ENCODE peak calls at places on chromosomes 2 and 18, in ten cellular contexts. R, X, D, K, H, S, Y, L, B and J are unnamed samples.

GRCh38 chr2:213220967-213221603 is 63.2 kb upstream of the SPAG16 start:
- DNase-seq in R (no peak), X (no peak), D (no peak), K (no peak), H (no peak), S (no peak), Y (no peak), L (no peak), B (no peak), J (no peak)

GRCh38 chr2:226544581-226545210 is 254.9 kb downstream of the IRS1 start:
- DNase-seq in R (peak), X (no peak), D (no peak), K (no peak), H (no peak), S (peak), Y (peak), L (no peak), B (no peak), J (no peak)

GRCh38 chr2:158407031-158407430 is 49.5 kb downstream of the CCDC148 start:
- DNase-seq in R (no peak), X (no peak), D (no peak), K (no peak), H (no peak), S (no peak), Y (no peak), L (no peak), B (no peak), J (no peak)

GRCh38 chr18:59516356-59517155 is 157.5 kb upstream of the LMAN1 start:
- DNase-seq in R (peak), X (no peak), D (no peak), K (peak), H (peak), S (peak), Y (peak), L (peak), B (peak), J (peak)

GRCh38 chr2:237306083-237306786 is 107.7 kb downstream of the COL6A3 start:
- DNase-seq in R (peak), X (no peak), D (no peak), K (no peak), H (no peak), S (peak), Y (peak), L (no peak), B (no peak), J (no peak)

GRCh38 chr2:148259674-148260073 is 238.8 kb downstream of the MBD5 start:
- DNase-seq in R (peak), X (no peak), D (no peak), K (no peak), H (no peak), S (peak), Y (peak), L (peak), B (no peak), J (no peak)

GRCh38 chr2:191521608-191522208 is 156.2 kb upstream of the NABP1 start:
- DNase-seq in R (peak), X (peak), D (no peak), K (no peak), H (no peak), S (peak), Y (peak), L (peak), B (peak), J (no peak)

GRCh38 chr2:64327510-64328414 is 126.2 kb upstream of the LGALSL start:
- DNase-seq in R (peak), X (peak), D (peak), K (peak), H (no peak), S (peak), Y (peak), L (no peak), B (no peak), J (no peak)

GRCh38 chr18:2914844-2915243 is 68.0 kb downstream of the EMILIN2 start:
- DNase-seq in R (peak), X (no peak), D (no peak), K (no peak), H (no peak), S (no peak), Y (peak), L (no peak), B (no peak), J (peak)

GRCh38 chr18:57890266-57890665 is 87.2 kb upstream of the ATP8B1 start:
- DNase-seq in R (no peak), X (no peak), D (no peak), K (no peak), H (no peak), S (no peak), Y (no peak), L (no peak), B (no peak), J (no peak)

GRCh38 chr2:3465328-3465727 is 54.0 kb downstream of the ADI1 start:
- DNase-seq in R (no peak), X (no peak), D (no peak), K (no peak), H (no peak), S (no peak), Y (no peak), L (no peak), B (no peak), J (no peak)

GRCh38 chr2:887639-888038 is 63.0 kb upstream of the SNTG2 start:
- DNase-seq in R (no peak), X (no peak), D (no peak), K (no peak), H (no peak), S (no peak), Y (no peak), L (no peak), B (no peak), J (no peak)

GRCh38 chr2:171469176-171469575 is 35.1 kb downstream of the DCAF17 start:
- DNase-seq in R (no peak), X (no peak), D (no peak), K (no peak), H (no peak), S (peak), Y (no peak), L (no peak), B (no peak), J (no peak)

GRCh38 chr2:138922973-138923563 is 142.9 kb upstream of the NXPH2 start:
- DNase-seq in R (peak), X (no peak), D (no peak), K (no peak), H (no peak), S (peak), Y (peak), L (peak), B (peak), J (no peak)

GRCh38 chr2:30185175-30185574 is 38.4 kb downstream of the YPEL5 start:
- DNase-seq in R (peak), X (no peak), D (no peak), K (no peak), H (no peak), S (peak), Y (peak), L (peak), B (peak), J (no peak)

GRCh38 chr2:126808929-126809328 is 89.8 kb upstream of the TEX51 start:
- DNase-seq in R (no peak), X (no peak), D (no peak), K (no peak), H (no peak), S (no peak), Y (no peak), L (no peak), B (no peak), J (no peak)

GRCh38 chr2:11161747-11162146 is 6.5 kb downstream of the SLC66A3 start:
- DNase-seq in R (no peak), X (no peak), D (no peak), K (no peak), H (no peak), S (no peak), Y (no peak), L (no peak), B (no peak), J (no peak)

GRCh38 chr2:30255026-30255425 is 23.7 kb downstream of the LBH start:
- DNase-seq in R (no peak), X (no peak), D (no peak), K (no peak), H (no peak), S (no peak), Y (no peak), L (no peak), B (no peak), J (no peak)

GRCh38 chr2:1936411-1936980 is 192.2 kb upstream of the PXDN start:
- DNase-seq in R (no peak), X (no peak), D (no peak), K (no peak), H (no peak), S (peak), Y (no peak), L (no peak), B (no peak), J (peak)

DNA sequence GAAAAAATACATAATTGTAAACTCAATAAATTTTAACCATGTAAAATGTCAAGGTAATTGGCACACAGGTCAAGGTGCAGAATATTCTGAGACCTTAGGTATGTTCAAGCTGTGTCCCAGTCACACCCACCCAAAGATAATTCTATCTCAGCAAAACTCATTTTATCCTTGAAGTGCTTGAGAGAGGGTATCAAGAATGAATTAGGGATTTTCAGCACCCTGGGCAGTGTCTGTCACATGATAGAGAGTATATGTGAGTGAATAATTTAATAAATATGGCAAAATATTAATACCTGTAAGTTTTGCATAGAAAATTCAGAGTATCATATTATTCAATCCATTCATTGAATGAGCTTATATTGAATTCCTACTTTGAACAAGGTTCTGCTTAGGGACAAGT is 567.9 kb downstream of the FBXO15 start:
- DNase-seq in R (no peak), X (no peak), D (no peak), K (no peak), H (no peak), S (no peak), Y (no peak), L (no peak), B (no peak), J (no peak)
- TF ChIP-seq CTCF in R (no peak), X (no peak), D (no peak), K (no peak), H (no peak), S (no peak), Y (no peak), L (no peak), B (no peak), J (no peak)

GRCh38 chr2:221262651-221263050 is 309.5 kb downstream of the EPHA4 start:
- DNase-seq in R (no peak), X (no peak), D (no peak), K (no peak), H (no peak), S (no peak), Y (no peak), L (peak), B (no peak), J (no peak)

GRCh38 chr2:221258464-221258863 is 313.6 kb downstream of the EPHA4 start:
- DNase-seq in R (no peak), X (no peak), D (no peak), K (no peak), H (no peak), S (no peak), Y (no peak), L (no peak), B (no peak), J (no peak)

GRCh38 chr2:221268631-221269030 is 303.5 kb downstream of the EPHA4 start:
- DNase-seq in R (no peak), X (no peak), D (no peak), K (no peak), H (no peak), S (no peak), Y (no peak), L (no peak), B (no peak), J (no peak)

GRCh38 chr2:221263572-221263971 is 308.5 kb downstream of the EPHA4 start:
- DNase-seq in R (no peak), X (no peak), D (no peak), K (no peak), H (no peak), S (no peak), Y (no peak), L (no peak), B (no peak), J (no peak)

DNA sequence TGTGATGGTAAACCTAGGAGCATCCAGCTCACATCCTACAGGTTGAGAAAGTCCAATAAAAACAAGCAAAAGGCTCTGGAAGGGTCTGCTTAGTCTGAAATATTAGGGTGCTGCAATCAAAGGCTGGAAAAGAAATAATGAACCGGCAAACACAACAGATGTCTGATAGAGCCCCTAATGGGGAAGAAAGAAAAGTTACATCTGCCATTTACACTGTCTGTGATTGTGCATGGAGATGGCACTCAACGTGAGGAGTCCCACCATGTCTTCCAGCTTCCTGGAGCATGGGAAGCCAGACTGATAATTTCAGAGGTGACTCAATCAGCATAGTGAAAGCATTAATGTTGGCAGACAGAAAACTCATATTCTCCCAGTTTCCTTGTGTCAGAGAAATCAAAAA is 307.8 kb downstream of the EPHA4 start:
- DNase-seq in R (no peak), X (no peak), D (no peak), K (no peak), H (no peak), S (no peak), Y (no peak), L (no peak), B (no peak), J (no peak)
- TF ChIP-seq CTCF in R (no peak), X (no peak), D (no peak), K (no peak), H (no peak), S (no peak), Y (no peak), L (no peak), B (no peak), J (no peak)

DNA sequence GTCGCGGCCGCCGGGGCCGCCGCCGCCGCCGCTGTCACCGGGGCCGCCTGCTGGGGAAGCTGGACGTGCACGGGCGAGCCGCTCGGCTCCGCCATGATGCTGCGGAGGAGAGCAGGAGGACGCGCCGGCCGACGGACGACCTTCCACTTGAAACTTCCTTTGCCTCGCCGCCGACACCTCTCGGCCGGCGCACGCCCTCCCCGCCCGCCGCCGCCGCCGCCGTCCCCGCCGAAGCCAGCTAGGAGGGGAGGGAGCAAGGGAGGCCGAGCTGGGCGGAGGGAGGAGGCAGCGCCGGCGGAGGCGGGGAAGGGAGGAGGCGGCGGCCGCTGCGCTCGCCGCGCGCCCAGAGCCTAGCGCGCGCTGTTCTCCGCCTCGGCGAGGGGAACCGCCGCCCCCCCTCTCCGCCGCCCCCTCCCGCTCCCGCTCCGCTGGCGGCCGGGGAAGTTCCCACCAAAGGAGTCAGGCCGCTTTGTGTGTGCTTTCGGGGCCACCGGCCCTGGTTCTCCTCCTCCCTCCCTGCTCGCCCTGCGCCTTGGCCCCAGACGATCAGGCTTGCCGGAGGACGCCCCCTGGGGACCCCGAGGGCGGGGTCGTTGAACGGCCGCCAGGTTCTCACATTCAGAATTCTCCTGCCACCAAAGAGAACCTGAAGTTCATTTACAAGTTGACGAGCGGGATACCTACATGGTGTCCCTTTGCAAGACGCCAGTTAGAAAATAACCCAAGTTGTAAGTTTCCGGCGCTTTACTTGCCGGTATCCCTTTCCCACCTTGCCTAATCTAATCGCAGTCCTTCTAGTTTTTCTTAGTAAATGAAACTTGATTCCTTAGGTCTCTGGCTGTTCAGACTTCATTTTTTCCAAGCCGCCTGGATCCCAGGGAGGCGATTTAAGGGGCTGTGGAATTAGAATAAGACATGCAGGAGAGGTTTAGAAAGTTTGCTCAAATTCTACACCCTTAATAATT is at the start of gene STK39:
- DNase-seq in R (peak), X (peak), D (peak), K (peak), H (peak), S (peak), Y (peak), L (peak), B (peak), J (no peak)
- TF ChIP-seq CTCF in R (no peak), X (no peak), D (no peak), K (no peak), H (no peak), S (peak), Y (no peak), L (peak), B (no peak), J (peak)

DNA sequence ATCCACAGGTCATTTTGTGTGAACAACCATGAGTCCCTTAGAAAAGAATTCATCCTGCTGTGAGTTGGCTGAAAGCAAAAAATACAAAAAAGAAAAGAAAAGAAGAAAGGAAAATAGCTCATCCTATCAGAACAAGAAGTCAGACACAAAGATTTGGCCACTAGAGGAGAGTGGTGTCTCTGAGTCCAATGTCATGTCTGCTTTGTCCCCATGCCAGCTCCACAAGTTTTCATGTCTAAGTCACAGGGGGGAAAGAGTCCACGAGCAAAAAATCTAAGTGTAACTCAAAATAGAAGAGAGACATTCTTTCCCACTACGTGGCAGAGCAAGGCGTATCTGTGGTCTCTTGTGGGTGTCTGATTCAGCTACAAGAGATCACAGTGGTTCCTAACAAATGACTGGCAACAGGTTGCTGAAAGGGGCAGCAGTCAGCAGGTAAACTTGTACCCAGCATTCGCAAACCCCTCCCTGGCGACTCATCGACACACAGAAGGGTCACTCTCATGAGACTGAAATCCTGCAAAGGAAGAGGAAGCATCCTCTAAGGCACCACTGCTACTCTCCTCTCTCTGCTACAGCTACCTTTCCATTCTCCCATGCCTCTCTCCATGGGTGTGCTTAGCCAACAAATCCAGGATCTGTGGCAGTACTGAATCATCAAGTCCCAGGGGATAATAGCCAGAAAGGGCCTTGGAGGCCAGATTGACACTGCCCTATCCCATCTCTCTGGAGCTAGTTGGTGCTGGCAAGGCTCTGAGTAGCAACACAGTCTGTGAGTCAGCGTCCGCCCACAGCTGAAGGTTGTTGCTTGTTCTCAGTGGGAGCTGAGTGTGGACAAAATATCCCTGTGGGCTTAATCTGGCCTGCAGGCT is 123.0 kb upstream of the SLC39A10 start:
- DNase-seq in R (peak), X (no peak), D (peak), K (peak), H (peak), S (peak), Y (peak), L (peak), B (peak), J (peak)
- TF ChIP-seq CTCF in R (peak), X (no peak), D (no peak), K (no peak), H (no peak), S (peak), Y (peak), L (peak), B (no peak), J (no peak)

DNA sequence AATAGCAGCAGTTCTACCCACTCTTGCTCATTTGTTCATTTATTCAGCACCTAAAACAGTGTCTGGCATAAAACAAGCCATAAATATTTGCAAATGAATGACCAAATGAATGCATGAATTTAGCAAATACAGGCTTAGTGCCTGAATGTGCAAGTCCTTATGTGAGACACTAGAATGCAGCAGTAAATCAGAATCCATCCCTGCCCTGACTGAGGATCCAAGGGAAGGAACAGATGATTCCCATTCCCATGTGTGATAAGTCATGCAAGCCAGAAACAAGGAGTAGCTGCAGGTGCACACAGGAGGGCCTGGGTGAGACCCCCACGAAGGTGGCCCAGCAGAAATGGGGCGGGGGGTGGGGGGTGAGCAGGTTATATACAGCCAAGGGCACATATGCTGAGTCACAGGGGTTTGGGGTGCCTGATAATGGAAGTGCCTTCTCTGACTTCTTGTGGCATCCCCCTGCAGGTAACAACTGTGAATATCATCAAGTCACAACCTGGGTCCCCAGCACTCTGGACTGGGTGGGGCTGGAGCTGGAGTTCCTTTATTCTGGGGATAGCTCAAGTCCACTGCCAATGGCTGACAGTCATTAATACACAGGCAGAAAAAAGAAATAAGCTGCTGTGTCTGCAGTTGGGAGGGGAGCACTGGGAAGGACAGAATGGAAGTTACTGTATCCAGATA is 311.9 kb downstream of the TXNL1 start:
- DNase-seq in R (no peak), X (no peak), D (no peak), K (no peak), H (no peak), S (no peak), Y (no peak), L (no peak), B (no peak), J (no peak)
- TF ChIP-seq CTCF in R (no peak), X (no peak), D (no peak), K (no peak), H (no peak), S (no peak), Y (no peak), L (no peak), B (no peak), J (no peak)